ENCODE peak calls at places on chromosomes 7 and 10, in ten cellular contexts. V, A, D, P, C, X, O, G, T and R are unnamed samples.

GRCh38 chr7:67392596-67393438 is 396.2 kb downstream of the TYW1 start:
- DNase-seq in V (peak; percentile 74), A (no peak), D (no peak), P (no peak), C (no peak), X (no peak), O (no peak), G (no peak), T (no peak), R (no peak)

GRCh38 chr7:101386558-101387199 is 24.0 kb downstream of the COL26A1 start:
- DNase-seq in V (peak; percentile 65), A (peak; percentile 25), D (no peak), P (no peak), C (no peak), X (no peak), O (peak; percentile 4), G (no peak), T (no peak), R (no peak)

GRCh38 chr7:151802469-151802846 is 74.5 kb downstream of the PRKAG2 start:
- DNase-seq in V (no peak), A (no peak), D (no peak), P (no peak), C (no peak), X (peak; percentile 4), O (no peak), G (no peak), T (no peak), R (no peak)

GRCh38 chr10:57482259-57482658 is 785.4 kb downstream of the IPMK start:
- DNase-seq in V (no peak), A (no peak), D (no peak), P (no peak), C (no peak), X (no peak), O (no peak), G (no peak), T (no peak), R (no peak)

GRCh38 chr7:112550468-112551060 is 69.8 kb downstream of the LSMEM1 start:
- DNase-seq in V (peak; percentile 63), A (no peak), D (no peak), P (peak; percentile 43), C (no peak), X (no peak), O (peak; percentile 71), G (peak; percentile 29), T (no peak), R (no peak)

GRCh38 chr10:89741126-89741762 is 39.9 kb downstream of the KIF20B start:
- DNase-seq in V (no peak), A (no peak), D (no peak), P (no peak), C (no peak), X (no peak), O (no peak), G (no peak), T (no peak), R (no peak)

GRCh38 chr10:18479502-18479901 is 171.9 kb downstream of the NSUN6 start:
- DNase-seq in V (no peak), A (no peak), D (no peak), P (no peak), C (no peak), X (no peak), O (no peak), G (no peak), T (no peak), R (no peak)

GRCh38 chr7:135790371-135790977 is 41.9 kb upstream of the FAM180A start:
- DNase-seq in V (no peak), A (no peak), D (peak; percentile 46), P (no peak), C (no peak), X (no peak), O (no peak), G (no peak), T (no peak), R (no peak)

GRCh38 chr10:5531558-5532230 is 6.9 kb downstream of the CALML3 start:
- DNase-seq in V (peak; percentile 24), A (no peak), D (no peak), P (no peak), C (peak; percentile 8), X (peak; percentile 8), O (no peak), G (peak; percentile 11), T (peak; percentile 16), R (no peak)

GRCh38 chr7:23001610-23002009 is 12.3 kb downstream of the HYCC1 start:
- DNase-seq in V (no peak), A (no peak), D (no peak), P (no peak), C (no peak), X (no peak), O (no peak), G (no peak), T (no peak), R (no peak)
- H3K4me1 ChIP-seq in V (no peaks in the 10 kb centered on the region), A (peaks cover 34% of the 10 kb centered on the region), D (no peaks in the 10 kb centered on the region), P (peaks cover 13% of the 10 kb centered on the region), C (no peaks in the 10 kb centered on the region), X (no peaks in the 10 kb centered on the region), O (peaks cover 16% of the 10 kb centered on the region), G (no peaks in the 10 kb centered on the region), T (peaks cover 16% of the 10 kb centered on the region), R (peaks cover 67% of the 10 kb centered on the region)

DNA sequence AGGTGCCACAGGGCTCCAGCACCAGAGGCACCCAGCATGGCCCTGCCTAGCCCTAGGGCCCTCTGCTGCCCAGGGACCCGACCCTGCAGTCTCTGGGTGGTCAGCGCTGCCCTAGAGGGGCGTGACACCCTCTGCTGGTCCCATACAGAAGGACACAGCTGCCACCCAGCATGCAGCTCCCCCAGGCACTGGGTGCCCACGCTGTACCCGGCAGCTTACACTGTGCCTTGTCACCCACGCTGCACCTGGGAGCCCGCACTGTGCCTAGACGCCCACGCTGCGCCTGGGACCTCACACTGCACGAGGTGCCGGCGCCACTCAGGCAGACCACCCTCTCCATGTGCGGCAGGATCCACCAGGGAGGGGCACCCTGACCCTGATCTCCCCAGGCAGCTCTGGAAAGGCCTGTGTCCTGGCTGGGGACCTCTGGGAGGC is 55.2 kb downstream of the PWWP2B start:
- DNase-seq in V (peak; percentile 65), A (peak; percentile 16), D (no peak), P (no peak), C (no peak), X (no peak), O (no peak), G (no peak), T (no peak), R (no peak)
- TF ChIP-seq CTCF in V (peak; percentile 57), A (peak; percentile 43), D (no peak), P (peak; percentile 8), C (no peak), X (no peak), O (peak; percentile 19), G (no peak), T (no peak), R (no peak)

GRCh38 chr10:61752111-61753011 is 89.6 kb downstream of the CABCOCO1 start:
- DNase-seq in V (no peak), A (no peak), D (no peak), P (no peak), C (no peak), X (no peak), O (peak; percentile 51), G (no peak), T (no peak), R (no peak)

GRCh38 chr10:61754553-61755540 is 92.1 kb downstream of the CABCOCO1 start:
- DNase-seq in V (no peak), A (no peak), D (no peak), P (no peak), C (no peak), X (no peak), O (peak; percentile 35), G (no peak), T (no peak), R (no peak)

GRCh38 chr10:61751599-61751998 is 88.9 kb downstream of the CABCOCO1 start:
- DNase-seq in V (no peak), A (no peak), D (no peak), P (no peak), C (no peak), X (no peak), O (peak; percentile 12), G (no peak), T (no peak), R (no peak)

GRCh38 chr10:61750943-61751471 is 88.3 kb downstream of the CABCOCO1 start:
- DNase-seq in V (peak; percentile 92), A (peak; percentile 50), D (peak; percentile 83), P (peak; percentile 78), C (peak; percentile 67), X (peak; percentile 89), O (peak; percentile 69), G (peak; percentile 80), T (peak; percentile 34), R (peak; percentile 15)

GRCh38 chr10:61753453-61753852 is 90.7 kb downstream of the CABCOCO1 start:
- DNase-seq in V (no peak), A (no peak), D (no peak), P (no peak), C (no peak), X (no peak), O (no peak), G (no peak), T (no peak), R (no peak)
- H3K4me1 ChIP-seq in V (peaks cover 4% of the 10 kb centered on the region), A (peaks cover 11% of the 10 kb centered on the region), D (no peaks in the 10 kb centered on the region), P (peaks cover 19% of the 10 kb centered on the region), C (peaks cover 19% of the 10 kb centered on the region), X (peaks cover 22% of the 10 kb centered on the region), O (peaks cover 16% of the 10 kb centered on the region), G (peaks cover 22% of the 10 kb centered on the region), T (peaks cover 13% of the 10 kb centered on the region), R (peaks cover 4% of the 10 kb centered on the region)

DNA sequence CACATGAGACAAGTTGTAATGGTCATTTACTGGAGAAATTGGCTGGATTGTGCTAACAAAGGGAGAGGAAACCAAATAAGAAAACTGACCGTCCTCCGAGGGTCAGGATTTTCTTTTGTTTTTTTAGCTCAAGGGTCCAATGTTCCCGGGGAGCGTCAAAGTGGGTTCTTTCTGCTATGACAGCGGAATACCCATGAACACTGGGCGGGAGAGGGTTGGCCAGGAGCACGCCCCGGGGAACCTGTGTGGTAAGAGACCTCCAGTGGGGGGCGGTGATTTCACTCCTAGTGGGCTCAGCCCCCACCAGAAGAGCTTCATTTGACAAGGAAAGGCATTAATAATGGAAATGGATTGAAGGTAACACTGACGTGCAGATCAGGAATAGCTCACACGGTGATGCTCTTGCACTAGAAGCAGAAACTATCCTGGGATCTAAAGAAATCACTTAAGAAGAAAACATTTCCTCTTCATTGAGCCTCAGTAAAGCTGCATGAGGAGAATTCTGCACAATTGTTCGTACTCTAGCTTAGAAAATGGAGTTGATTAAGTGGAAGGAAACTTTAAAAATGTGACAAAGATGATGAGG is 627.0 kb downstream of the SUGCT start:
- DNase-seq in V (no peak), A (no peak), D (no peak), P (no peak), C (no peak), X (no peak), O (peak; percentile 24), G (no peak), T (no peak), R (no peak)
- TF ChIP-seq CTCF in V (peak; percentile 28), A (no peak), D (no peak), P (no peak), C (no peak), X (no peak), O (peak; percentile 20), G (no peak), T (no peak), R (no peak)

GRCh38 chr10:124119933-124120332 is 26.5 kb upstream of the CHST15 start:
- DNase-seq in V (no peak), A (peak; percentile 49), D (no peak), P (peak; percentile 53), C (peak; percentile 42), X (no peak), O (no peak), G (no peak), T (peak; percentile 39), R (no peak)
- H3K4me1 ChIP-seq in V (no peaks in the 10 kb centered on the region), A (peaks cover 5% of the 10 kb centered on the region), D (no peaks in the 10 kb centered on the region), P (peaks cover 5% of the 10 kb centered on the region), C (no peaks in the 10 kb centered on the region), X (no peaks in the 10 kb centered on the region), O (no peaks in the 10 kb centered on the region), G (no peaks in the 10 kb centered on the region), T (no peaks in the 10 kb centered on the region), R (peaks cover 4% of the 10 kb centered on the region)